ENCODE peak calls at places on chromosome 19, in seven cellular contexts. R, C, H, L, N, P and G are unnamed samples.

GRCh38 chr19:16382775-16383543 is 58.3 kb downstream of the KLF2 start:
- DNase-seq in R (peak), C (peak), H (peak), L (peak), N (peak), P (peak), G (peak)

GRCh38 chr19:18297308-18297707 is 15.9 kb upstream of the JUND start:
- DNase-seq in R (no peak), C (no peak), H (no peak), L (no peak), N (no peak), P (no peak), G (peak)

GRCh38 chr19:40717880-40718773 is 1.2 kb downstream of the ITPKC start:
- DNase-seq in R (peak), C (peak), H (peak), L (peak), N (peak), P (no peak), G (no peak)

GRCh38 chr19:7849631-7850428 is 19.8 kb downstream of the EVI5L start:
- DNase-seq in R (no peak), C (no peak), H (no peak), L (no peak), N (no peak), P (no peak), G (no peak)

GRCh38 chr19:8576273-8576993 is 809 bp downstream of the MYO1F start:
- DNase-seq in R (no peak), C (no peak), H (no peak), L (no peak), N (no peak), P (no peak), G (no peak)

GRCh38 chr19:51660975-51661600 is 14.5 kb upstream of the SIGLEC14 start:
- DNase-seq in R (peak), C (peak), H (peak), L (peak), N (peak), P (peak), G (peak)

GRCh38 chr19:3785938-3786824 is at the start of gene MATK:
- DNase-seq in R (no peak), C (no peak), H (no peak), L (no peak), N (no peak), P (no peak), G (no peak)

GRCh38 chr19:3357362-3357730 is 9.0 kb upstream of the NFIC start:
- DNase-seq in R (no peak), C (no peak), H (no peak), L (no peak), N (no peak), P (no peak), G (no peak)

GRCh38 chr19:10226376-10227214 is 4.5 kb downstream of the S1PR2 start:
- DNase-seq in R (peak), C (no peak), H (peak), L (peak), N (no peak), P (no peak), G (peak)

GRCh38 chr19:39156230-39156890 is 30.8 kb downstream of the PAK4 start:
- DNase-seq in R (no peak), C (no peak), H (no peak), L (no peak), N (no peak), P (no peak), G (no peak)

GRCh38 chr19:17235618-17236413 is 9.8 kb downstream of the OCEL1 start:
- DNase-seq in R (peak), C (peak), H (peak), L (peak), N (peak), P (no peak), G (peak)

GRCh38 chr19:41420101-41420880 is 6.9 kb downstream of the B3GNT8 start:
- DNase-seq in R (peak), C (no peak), H (no peak), L (no peak), N (no peak), P (no peak), G (no peak)

GRCh38 chr19:42422576-42423461 is 4.4 kb downstream of the LIPE start:
- DNase-seq in R (no peak), C (no peak), H (no peak), L (no peak), N (no peak), P (no peak), G (no peak)

DNA sequence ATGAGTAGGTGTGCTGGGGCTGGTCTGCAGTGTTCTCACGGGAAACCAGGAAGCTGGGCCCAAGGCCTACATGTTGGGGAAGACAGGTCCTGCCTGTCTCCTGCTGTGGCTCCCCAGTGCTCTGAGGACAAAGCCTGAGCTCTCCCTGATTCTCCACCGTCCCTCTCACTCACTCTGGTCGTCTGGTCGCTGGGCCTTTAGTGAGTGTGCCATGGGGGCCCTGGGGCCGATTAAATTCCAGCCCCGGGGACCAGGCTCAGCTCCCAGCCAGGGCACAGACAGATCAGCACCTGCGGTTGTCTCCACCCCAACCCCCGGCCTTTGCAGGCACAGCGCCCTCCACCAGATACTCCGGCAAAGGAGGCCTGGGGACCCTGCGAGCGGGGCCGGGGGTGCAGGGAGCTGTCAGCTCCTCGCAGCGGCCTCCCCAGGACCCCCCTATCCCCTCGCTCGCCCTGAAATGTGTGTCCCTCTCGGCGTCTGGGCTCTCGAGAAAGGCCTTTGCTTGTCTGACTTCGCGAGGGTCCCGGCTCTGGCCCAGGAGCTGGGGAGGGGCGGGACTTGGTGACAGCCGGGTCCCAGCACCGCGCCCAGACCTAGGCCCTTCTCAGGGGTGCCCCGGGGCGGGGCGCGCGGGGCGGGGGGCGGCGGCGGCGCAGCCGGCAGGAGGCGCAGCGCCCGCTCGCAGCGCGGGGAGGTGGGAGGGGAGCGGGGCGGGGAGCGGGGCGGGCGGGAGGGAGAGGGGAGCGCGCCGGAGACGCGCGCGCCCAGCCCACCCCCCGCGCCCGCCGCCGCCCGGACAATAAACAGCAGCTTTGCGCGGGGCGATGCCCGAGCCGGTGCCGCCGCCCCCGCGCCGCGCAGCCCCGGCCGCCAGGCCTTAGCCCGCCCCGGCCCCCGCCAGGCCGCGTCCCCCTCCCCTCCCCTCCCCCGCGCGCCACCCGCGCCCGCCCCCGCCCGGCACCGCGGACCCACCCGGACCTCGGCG is at the start of gene PALM:
- DNase-seq in R (no peak), C (peak), H (no peak), L (no peak), N (peak), P (no peak), G (no peak)
- TF ChIP-seq CTCF in R (no peak), C (peak), H (no peak), L (no peak), N (peak), P (no peak), G (no peak)

DNA sequence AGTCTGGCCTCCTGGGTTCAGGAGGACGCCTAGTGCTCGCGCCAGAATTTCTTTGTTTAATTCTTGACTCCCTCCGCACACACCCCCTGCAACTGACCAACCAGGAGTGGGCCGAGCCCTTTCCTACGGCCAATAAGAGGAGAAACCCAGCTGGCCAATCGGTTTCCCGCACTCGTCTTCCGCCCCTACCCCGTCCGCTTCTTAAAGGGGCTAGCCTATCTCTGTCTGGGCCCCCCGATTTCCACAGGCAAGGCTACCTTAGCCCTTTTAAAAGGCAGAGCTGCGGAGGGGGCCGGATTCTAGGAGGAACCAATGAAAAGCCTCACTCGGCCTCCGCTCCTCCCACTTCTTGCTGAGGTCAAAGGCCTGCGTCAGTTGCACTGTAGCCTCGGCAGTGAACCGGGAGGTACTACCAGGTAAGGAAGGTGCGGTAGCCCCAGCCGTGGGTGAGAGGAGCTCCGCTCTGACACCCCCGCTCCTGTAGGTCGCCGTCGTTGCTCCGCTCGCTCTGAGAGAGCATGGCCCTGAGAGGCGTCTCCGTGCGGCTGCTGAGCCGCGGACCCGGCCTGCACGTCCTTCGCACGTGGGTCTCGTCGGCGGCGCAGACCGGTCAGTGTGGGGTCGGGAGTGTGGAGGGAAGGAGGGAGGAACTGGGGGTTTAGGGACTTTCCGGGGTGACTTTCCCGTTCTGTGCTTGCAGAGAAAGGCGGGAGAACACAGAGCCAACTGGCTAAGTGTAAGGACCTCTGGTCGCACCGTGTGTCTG is at the start of gene GCDH:
- DNase-seq in R (peak), C (peak), H (peak), L (peak), N (peak), P (peak), G (peak)
- TF ChIP-seq CTCF in R (no peak), C (no peak), H (no peak), L (no peak), N (no peak), P (no peak), G (no peak)

DNA sequence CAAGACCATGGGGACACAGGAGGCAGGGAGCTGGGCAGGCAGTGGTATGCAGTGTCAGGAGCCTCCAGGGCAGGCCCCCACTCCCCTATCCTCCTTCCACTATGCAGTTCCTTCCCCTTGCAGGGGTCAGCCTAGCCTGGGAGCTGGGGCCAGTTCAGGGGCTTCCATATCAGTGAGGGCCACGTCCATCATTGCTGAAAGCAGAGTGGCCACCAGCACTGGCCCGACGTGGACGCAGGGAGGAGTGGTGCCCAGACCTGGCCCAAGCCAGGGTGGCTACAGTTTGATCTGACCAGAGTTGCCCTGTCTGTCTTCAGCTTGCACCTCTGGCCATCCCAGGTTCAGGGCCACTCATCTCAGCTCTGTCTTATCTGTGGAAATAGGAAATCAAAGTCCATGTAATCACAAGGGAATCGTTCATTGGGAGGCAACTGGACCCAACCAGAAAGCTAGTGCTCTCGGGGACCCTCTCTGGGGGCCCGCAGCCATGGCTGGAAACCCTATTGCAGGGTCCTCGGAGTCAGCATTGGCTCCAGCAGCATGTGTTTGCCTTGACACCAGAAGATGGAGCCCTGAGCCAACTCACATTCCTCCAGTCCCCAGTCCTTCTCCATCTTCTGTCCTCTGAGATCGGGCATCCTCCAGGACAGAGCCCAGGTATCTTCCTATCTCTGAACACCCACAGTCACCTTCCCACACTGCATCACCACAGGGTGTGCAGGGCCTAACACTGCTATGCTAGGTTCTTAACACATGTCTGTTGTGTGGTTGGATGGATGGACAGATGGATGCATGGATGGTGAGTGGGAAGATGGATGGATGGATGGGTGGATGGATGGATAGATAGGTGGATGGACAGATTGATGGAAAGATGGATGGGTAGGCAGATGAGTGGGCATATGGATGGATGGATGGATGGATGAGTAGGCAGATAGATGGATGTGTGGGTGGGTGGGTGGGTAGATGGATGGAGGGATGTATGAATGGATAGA is 75.7 kb upstream of the KCTD15 start:
- DNase-seq in R (no peak), C (no peak), H (no peak), L (no peak), N (no peak), P (no peak), G (no peak)
- TF ChIP-seq CTCF in R (no peak), C (peak), H (no peak), L (no peak), N (no peak), P (no peak), G (peak)

GRCh38 chr19:33241530-33242101 is 16.0 kb upstream of the SLC7A10 start:
- DNase-seq in R (peak), C (peak), H (no peak), L (no peak), N (no peak), P (no peak), G (no peak)
- TF ChIP-seq CTCF in R (peak), C (peak), H (peak), L (no peak), N (peak), P (no peak), G (peak)

GRCh38 chr19:53010494-53010893 is 3.2 kb upstream of the ERVV-1 start:
- DNase-seq in R (no peak), C (no peak), H (no peak), L (no peak), N (no peak), P (no peak), G (no peak)
- TF ChIP-seq CTCF in R (no peak), C (no peak), H (no peak), L (no peak), N (no peak), P (no peak), G (no peak)